ENCODE peak calls at places on chromosome 15, in five cellular contexts. A, O, M, S and N are unnamed samples.

GRCh38 chr15:65195542-65196026 is 10.4 kb upstream of the CLPX start:
- DNase-seq in A (no peak), S (no peak), M (no peak), O (no peak), N (no peak)

GRCh38 chr15:66927326-66928077 is 137.9 kb upstream of the SMAD3 start:
- DNase-seq in O (no peak), A (no peak), M (no peak), S (no peak), N (no peak)

GRCh38 chr15:82750831-82751181 is 41.1 kb upstream of the AP3B2 start:
- DNase-seq in S (no peak), M (peak), O (no peak), A (peak), N (peak)

GRCh38 chr15:29674661-29675533 is 147.4 kb downstream of the TJP1 start:
- DNase-seq in O (peak), M (peak), S (peak), A (peak), N (no peak)

GRCh38 chr15:90987561-90988141 is 6.7 kb downstream of the PRC1 start:
- DNase-seq in O (no peak), M (no peak), A (no peak), S (no peak), N (no peak)

GRCh38 chr15:84659904-84660781 is 2.1 kb upstream of the NMB start:
- DNase-seq in O (no peak), S (no peak), A (no peak), M (no peak), N (no peak)

GRCh38 chr15:91530279-91530678 is 323.2 kb upstream of the SLCO3A1 start:
- DNase-seq in S (no peak), A (no peak), O (no peak), M (no peak), N (no peak)

GRCh38 chr15:95923797-95924196 is 406.7 kb upstream of the NR2F2 start:
- DNase-seq in M (no peak), A (no peak), O (no peak), S (no peak), N (no peak)

GRCh38 chr15:93048759-93049161 is 40.3 kb downstream of the RGMA start:
- DNase-seq in A (no peak), M (no peak), S (no peak), O (no peak), N (no peak)

GRCh38 chr15:93189562-93189961 is 100.6 kb upstream of the RGMA start:
- DNase-seq in O (no peak), M (peak), S (no peak), A (no peak), N (no peak)

GRCh38 chr15:58065445-58066041 is at the start of gene ALDH1A2:
- DNase-seq in O (peak), M (peak), A (peak), S (no peak), N (no peak)

GRCh38 chr15:31405200-31405929 is 78.7 kb downstream of the KLF13 start:
- DNase-seq in A (no peak), O (no peak), S (peak), M (no peak), N (no peak)

GRCh38 chr15:41936649-41937567 is 35.4 kb downstream of the EHD4 start:
- DNase-seq in O (no peak), S (no peak), M (no peak), A (no peak), N (no peak)

GRCh38 chr15:52737720-52738119 is 52.4 kb downstream of the ONECUT1 start:
- DNase-seq in S (no peak), A (no peak), O (no peak), M (no peak), N (no peak)

GRCh38 chr15:89416339-89417183 is 79.8 kb downstream of the RHCG start:
- DNase-seq in S (peak), M (peak), A (peak), O (peak), N (no peak)

GRCh38 chr15:71386448-71387236 is 271.4 kb downstream of the THSD4 start:
- DNase-seq in O (no peak), A (no peak), S (no peak), M (peak), N (no peak)

GRCh38 chr15:65385868-65386253 is 8.1 kb upstream of the IGDCC3 start:
- DNase-seq in M (no peak), S (no peak), O (no peak), A (no peak), N (no peak)

GRCh38 chr15:89802231-89802928 is 12.3 kb downstream of the ANPEP start:
- DNase-seq in M (peak), A (no peak), S (no peak), O (peak), N (no peak)

GRCh38 chr15:74610302-74610951 is 5.2 kb upstream of the CLK3 start:
- DNase-seq in A (no peak), S (no peak), O (peak), M (peak), N (no peak)

GRCh38 chr15:82647045-82647834 is at the start of gene CPEB1:
- DNase-seq in M (peak), S (no peak), O (peak), A (peak), N (no peak)

GRCh38 chr15:57692709-57693108 is 13.8 kb upstream of the POLR2M start:
- DNase-seq in M (no peak), A (no peak), O (no peak), S (no peak), N (no peak)

GRCh38 chr15:67550522-67550921 is 8.0 kb downstream of the MAP2K5 start:
- DNase-seq in A (no peak), S (no peak), M (no peak), O (peak), N (no peak)

GRCh38 chr15:91520848-91521247 is 332.7 kb upstream of the SLCO3A1 start:
- DNase-seq in M (no peak), S (no peak), O (no peak), A (no peak), N (no peak)

GRCh38 chr15:75350601-75351331 is 3.9 kb downstream of the NEIL1 start:
- DNase-seq in O (no peak), M (no peak), S (no peak), A (no peak), N (no peak)

GRCh38 chr15:101426761-101427333 is 62.7 kb downstream of the PCSK6 start:
- DNase-seq in S (no peak), O (no peak), M (no peak), A (no peak), N (no peak)

GRCh38 chr15:66581972-66582537 is 16.3 kb upstream of the LCTL start:
- DNase-seq in O (peak), S (peak), A (no peak), M (no peak), N (no peak)

GRCh38 chr15:52808996-52809395 is 18.9 kb upstream of the ONECUT1 start:
- DNase-seq in A (no peak), M (no peak), O (no peak), S (no peak), N (no peak)

GRCh38 chr15:54032066-54032465 is 53.8 kb downstream of the UNC13C start:
- DNase-seq in M (no peak), S (no peak), A (no peak), O (no peak), N (no peak)

GRCh38 chr15:60682115-60682514 is 203.2 kb upstream of the ICE2 start:
- DNase-seq in M (no peak), S (no peak), O (no peak), A (no peak), N (no peak)

DNA sequence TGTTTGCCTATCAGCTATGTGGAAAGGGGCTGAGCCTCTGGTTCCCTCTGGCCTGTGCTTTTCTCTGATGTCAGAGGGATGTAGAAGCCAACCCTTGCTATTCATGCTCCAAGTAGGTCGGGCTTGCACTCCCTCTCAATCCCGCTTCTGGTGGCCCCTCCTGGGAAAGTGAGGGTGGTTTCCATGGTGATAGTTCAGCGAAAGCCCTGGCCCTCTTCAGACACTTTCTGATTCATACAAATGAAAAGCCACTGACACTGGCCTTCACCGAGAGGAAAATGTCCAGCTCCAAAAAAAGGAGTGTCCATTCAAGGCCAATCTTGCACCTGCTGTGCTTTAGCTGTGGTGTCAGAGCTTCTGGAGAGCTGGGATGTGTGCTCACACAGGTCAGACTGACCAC is 96.4 kb downstream of the CEMIP start:
- DNase-seq in S (no peak), M (no peak), A (no peak), O (no peak), N (no peak)
- TF ChIP-seq FOXM1 in S (no peak), M (no peak), A (no peak), O (no peak), N (no peak)

GRCh38 chr15:50824507-50824906 is 59.0 kb upstream of the SPPL2A start:
- DNase-seq in O (no peak), M (no peak), S (no peak), A (no peak), N (no peak)

GRCh38 chr15:50821476-50821875 is 56.0 kb upstream of the SPPL2A start:
- DNase-seq in S (no peak), O (no peak), A (no peak), M (no peak), N (no peak)

GRCh38 chr15:50823281-50823680 is 57.8 kb upstream of the SPPL2A start:
- DNase-seq in A (no peak), S (no peak), M (no peak), O (no peak), N (no peak)

GRCh38 chr15:50828610-50829206 is 63.2 kb upstream of the SPPL2A start:
- DNase-seq in A (peak), M (no peak), S (peak), O (no peak), N (no peak)

GRCh38 chr15:50825946-50826345 is 60.4 kb upstream of the SPPL2A start:
- DNase-seq in S (no peak), M (no peak), A (no peak), O (no peak), N (no peak)
- TF ChIP-seq FOXM1 in S (no peak), M (no peak), A (no peak), O (no peak), N (no peak)

GRCh38 chr15:76431936-76432335 is 95.4 kb downstream of the ISL2 start:
- DNase-seq in S (no peak), A (no peak), O (no peak), M (no peak), N (no peak)
- TF ChIP-seq FOXM1 in S (no peak), A (no peak), O (no peak), M (no peak), N (no peak)

GRCh38 chr15:40900256-40901052 is 6.2 kb downstream of the VPS18 start:
- DNase-seq in S (no peak), O (no peak), M (no peak), A (no peak), N (no peak)

GRCh38 chr15:40901053-40901443 is 6.8 kb downstream of the VPS18 start:
- DNase-seq in S (no peak), A (no peak), O (no peak), M (no peak), N (no peak)

GRCh38 chr15:40904552-40905201 is 10.4 kb downstream of the VPS18 start:
- DNase-seq in M (no peak), A (no peak), S (no peak), O (no peak), N (no peak)

GRCh38 chr15:40899536-40900207 is 5.4 kb downstream of the VPS18 start:
- DNase-seq in A (no peak), M (no peak), O (no peak), S (no peak), N (no peak)

GRCh38 chr15:40902605-40903561 is 8.6 kb downstream of the VPS18 start:
- DNase-seq in O (no peak), M (no peak), A (no peak), S (no peak), N (no peak)
- TF ChIP-seq FOXM1 in O (no peak), M (no peak), A (no peak), S (no peak), N (no peak)

GRCh38 chr15:100383302-100384107 is 41.7 kb upstream of the ADAMTS17 start:
- DNase-seq in M (peak), S (peak), O (no peak), A (peak), N (no peak)
- TF ChIP-seq FOXM1 in M (no peak), S (no peak), O (no peak), A (no peak), N (no peak)

GRCh38 chr15:59556405-59556804 is 55.2 kb upstream of the GCNT3 start:
- DNase-seq in S (no peak), M (no peak), A (no peak), O (no peak), N (no peak)

GRCh38 chr15:59550520-59550919 is 61.1 kb upstream of the GCNT3 start:
- DNase-seq in O (no peak), A (no peak), S (no peak), M (no peak), N (no peak)

GRCh38 chr15:59555696-59556095 is 55.9 kb upstream of the GCNT3 start:
- DNase-seq in M (no peak), S (no peak), A (no peak), O (no peak), N (no peak)

GRCh38 chr15:59550961-59551360 is 60.6 kb upstream of the GCNT3 start:
- DNase-seq in M (no peak), O (no peak), S (peak), A (no peak), N (no peak)

GRCh38 chr15:59553879-59554735 is 57.5 kb upstream of the GCNT3 start:
- DNase-seq in S (peak), A (no peak), M (no peak), O (no peak), N (no peak)
- TF ChIP-seq FOXM1 in S (no peak), A (no peak), M (no peak), O (no peak), N (no peak)

GRCh38 chr15:63041402-63041977 is 1.1 kb upstream of the TPM1 start:
- DNase-seq in M (no peak), O (no peak), S (no peak), A (no peak), N (no peak)
- TF ChIP-seq FOXM1 in M (no peak), O (no peak), S (no peak), A (no peak), N (no peak)

GRCh38 chr15:97745481-97746071 is 214.9 kb upstream of the ARRDC4 start:
- DNase-seq in A (peak), S (peak), O (peak), M (peak), N (no peak)
- TF ChIP-seq FOXM1 in A (no peak), S (no peak), O (no peak), M (no peak), N (no peak)

GRCh38 chr15:70375586-70375985 is 277.9 kb upstream of the TLE3 start:
- DNase-seq in A (no peak), M (no peak), O (no peak), S (no peak), N (no peak)

GRCh38 chr15:70379134-70379533 is 281.4 kb upstream of the TLE3 start:
- DNase-seq in M (no peak), A (no peak), O (no peak), S (no peak), N (no peak)

GRCh38 chr15:70378126-70379031 is 280.7 kb upstream of the TLE3 start:
- DNase-seq in M (no peak), S (no peak), A (no peak), O (no peak), N (no peak)

GRCh38 chr15:70376031-70376928 is 278.6 kb upstream of the TLE3 start:
- DNase-seq in M (no peak), S (no peak), A (no peak), O (no peak), N (no peak)

GRCh38 chr15:70376929-70377691 is 279.4 kb upstream of the TLE3 start:
- DNase-seq in O (peak), S (no peak), M (peak), A (peak), N (no peak)
- TF ChIP-seq FOXM1 in O (no peak), S (no peak), M (no peak), A (no peak), N (no peak)